ENCODE peak calls at places on chromosomes 1 and 21, in five cellular contexts. D, N, G, C and P are unnamed samples.
A peak's percentile ranks its signal among the peaks of the same experiment; 100 is the strongest.

GRCh38 chr1:6000444-6001288 is 8.4 kb upstream of the NPHP4 start:
- DNase-seq in G (no peak), C (no peak), N (no peak), D (peak; percentile 18), P (no peak)

GRCh38 chr1:24955779-24956365 is 25.8 kb upstream of the RUNX3 start:
- DNase-seq in N (no peak), G (no peak), D (no peak), C (no peak), P (no peak)

GRCh38 chr1:154837679-154838171 is 32.4 kb downstream of the KCNN3 start:
- DNase-seq in D (no peak), N (no peak), C (no peak), G (no peak), P (no peak)

GRCh38 chr1:203631349-203631748 is 4.7 kb downstream of the ATP2B4 start:
- DNase-seq in D (no peak), C (no peak), N (no peak), G (no peak), P (no peak)

GRCh38 chr1:158864595-158864994 is 33.4 kb downstream of the MNDA start:
- DNase-seq in N (no peak), G (no peak), D (no peak), C (no peak), P (no peak)

GRCh38 chr1:207803678-207804077 is 51.8 kb downstream of the CD46 start:
- DNase-seq in N (no peak), C (no peak), G (no peak), D (no peak), P (no peak)

GRCh38 chr1:32969556-32969955 is 4.9 kb upstream of the RNF19B start:
- DNase-seq in D (no peak), N (no peak), G (no peak), C (peak; percentile 49), P (no peak)

GRCh38 chr1:40239626-40240025 is 8.1 kb upstream of the TMCO2 start:
- DNase-seq in C (no peak), G (no peak), N (no peak), D (no peak), P (no peak)

GRCh38 chr1:36807262-36807661 is 227.1 kb downstream of the GRIK3 start:
- DNase-seq in C (no peak), G (no peak), N (no peak), D (no peak), P (no peak)

GRCh38 chr1:21261551-21262281 is 28.5 kb downstream of the ECE1 start:
- DNase-seq in C (peak; percentile 92), D (no peak), N (peak; percentile 20), G (no peak), P (no peak)

GRCh38 chr1:186374313-186375151 is 521 bp downstream of the TPR start:
- DNase-seq in D (peak; percentile 37), G (peak; percentile 4), C (peak; percentile 76), N (peak; percentile 5), P (no peak)

GRCh38 chr1:46394108-46394871 is at the start of gene FAAH:
- DNase-seq in G (no peak), D (peak; percentile 75), N (peak; percentile 51), C (peak; percentile 64), P (peak; percentile 70)

GRCh38 chr1:100152271-100152670 is 19.3 kb downstream of the TRMT13 start:
- DNase-seq in G (no peak), D (no peak), N (no peak), C (no peak), P (no peak)

GRCh38 chr1:162587347-162587746 is 25.8 kb downstream of the UAP1 start:
- DNase-seq in G (no peak), N (no peak), C (no peak), D (no peak), P (no peak)

GRCh38 chr1:184028854-184029623 is 8.5 kb downstream of the COLGALT2 start:
- DNase-seq in C (peak; percentile 31), N (no peak), G (no peak), D (no peak), P (no peak)

GRCh38 chr1:188128761-188129160 is 1300.0 kb downstream of the PLA2G4A start:
- DNase-seq in C (peak; percentile 27), G (no peak), D (no peak), N (no peak), P (no peak)

GRCh38 chr1:84415386-84415785 is 17.1 kb downstream of the DNASE2B start:
- DNase-seq in C (no peak), N (no peak), G (no peak), D (no peak), P (no peak)

GRCh38 chr1:40794915-40795715 is 11.5 kb downstream of the KCNQ4 start:
- DNase-seq in G (no peak), N (no peak), C (no peak), D (no peak), P (no peak)

DNA sequence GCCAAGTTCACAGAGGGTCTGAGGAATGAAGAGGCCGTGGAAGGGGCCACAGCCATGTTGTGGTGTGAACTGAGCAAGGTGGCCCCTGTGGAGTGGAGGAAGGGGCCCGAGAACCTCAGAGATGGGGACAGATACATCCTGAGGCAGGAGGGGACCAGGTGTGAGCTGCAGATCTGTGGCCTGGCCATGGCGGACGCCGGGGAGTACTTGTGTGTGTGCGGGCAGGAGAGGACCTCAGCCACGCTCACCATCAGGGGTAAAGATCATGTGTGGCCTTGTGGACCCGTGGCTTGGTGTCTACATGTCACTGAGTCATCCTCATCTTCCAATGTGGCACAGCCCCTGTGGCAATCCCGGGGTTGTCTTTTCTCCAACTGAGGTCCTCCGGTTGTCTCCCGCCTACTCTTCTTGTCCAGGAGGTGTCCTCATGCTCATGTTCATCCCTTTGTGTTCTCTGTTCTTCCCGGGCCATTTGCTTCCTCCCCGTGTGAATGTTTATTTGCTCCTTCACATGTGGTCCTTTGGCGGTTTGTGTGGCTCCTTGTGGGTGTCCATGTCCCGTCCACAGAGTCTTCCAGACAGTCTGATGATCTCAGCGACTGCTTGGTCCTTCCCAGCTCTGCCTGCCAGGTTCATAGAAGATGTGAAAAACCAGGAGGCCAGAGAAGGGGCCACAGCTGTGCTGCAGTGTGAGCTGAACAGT is 84.2 kb downstream of the OBSCN start:
- DNase-seq in G (no peak), D (no peak), C (no peak), N (no peak), P (peak; percentile 35)
- TF ChIP-seq CTCF in G (no peak), D (no peak), C (no peak), N (no peak), P (no peak)

DNA sequence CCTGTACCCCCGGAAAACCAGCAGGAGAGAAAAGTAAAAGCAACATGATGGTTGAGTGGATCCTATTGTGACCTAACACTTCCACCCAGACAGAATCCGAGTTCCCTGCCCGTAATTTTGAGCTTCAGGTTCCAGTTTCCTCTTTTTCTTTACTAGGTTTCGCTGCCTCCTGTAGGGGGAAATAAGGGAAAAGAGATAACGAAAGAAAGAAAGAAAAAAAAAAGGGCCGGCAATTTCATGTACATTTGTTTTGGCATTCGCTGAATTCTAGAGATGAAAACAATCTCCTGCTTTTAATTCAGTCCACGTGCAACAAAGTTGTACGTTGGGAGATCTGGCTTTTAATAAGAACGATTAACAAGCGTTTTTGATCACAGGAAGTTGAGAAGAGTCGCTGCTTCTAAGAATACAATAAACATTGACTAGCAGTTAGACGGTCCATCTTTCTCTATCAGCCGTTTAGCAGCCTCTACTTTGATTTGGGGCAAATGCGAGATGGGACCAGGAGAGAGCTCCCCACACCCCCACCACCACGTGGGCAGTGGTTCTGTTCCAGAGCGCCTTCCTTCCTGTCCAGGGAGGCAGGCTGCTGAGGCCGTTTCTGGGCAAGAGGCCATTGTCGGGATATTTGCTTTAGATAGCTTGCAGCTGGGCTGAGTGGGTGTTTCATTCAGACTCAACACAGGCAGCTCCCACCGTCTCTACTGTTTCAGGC is 155.9 kb upstream of the RUNX1 start:
- DNase-seq in G (no peak), C (no peak), D (no peak), N (peak; percentile 7), P (peak; percentile 56)
- TF ChIP-seq CTCF in G (no peak), C (no peak), D (no peak), N (no peak), P (no peak)

GRCh38 chr1:81254068-81254467 is 546.7 kb upstream of the ADGRL2 start:
- DNase-seq in G (no peak), C (no peak), N (no peak), D (no peak), P (no peak)

GRCh38 chr1:81252471-81253160 is 548.1 kb upstream of the ADGRL2 start:
- DNase-seq in C (no peak), G (no peak), D (no peak), N (no peak), P (no peak)

GRCh38 chr1:81259620-81260411 is 540.9 kb upstream of the ADGRL2 start:
- DNase-seq in C (no peak), N (no peak), G (no peak), D (no peak), P (no peak)

DNA sequence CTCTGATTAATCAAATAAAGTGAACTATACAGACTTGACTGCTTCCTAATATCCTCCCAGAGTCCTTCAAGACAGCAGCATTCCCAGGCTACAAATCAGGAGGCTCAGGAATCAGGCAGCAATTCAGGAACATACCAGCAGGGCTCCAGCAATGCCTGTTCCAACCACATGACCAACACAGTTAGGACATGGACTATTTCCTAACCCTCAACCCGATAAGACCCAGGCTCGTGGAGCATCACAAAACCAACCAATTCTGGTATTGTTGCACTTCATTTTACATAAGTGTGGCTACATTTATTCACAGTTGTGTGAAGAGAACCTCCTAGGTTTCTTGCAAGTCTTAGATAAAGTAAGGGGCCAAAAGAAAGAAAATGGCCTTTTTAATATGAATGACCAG is 546.2 kb upstream of the ADGRL2 start:
- DNase-seq in N (peak; percentile 28), G (no peak), D (no peak), C (peak; percentile 7), P (no peak)
- TF ChIP-seq CTCF in N (peak; percentile 54), G (no peak), D (peak; percentile 2), C (no peak), P (peak; percentile 20)

GRCh38 chr1:152448496-152448895 is 34.4 kb upstream of the CRNN start:
- DNase-seq in G (no peak), C (no peak), N (no peak), D (no peak), P (no peak)

GRCh38 chr1:152447484-152447883 is 33.4 kb upstream of the CRNN start:
- DNase-seq in G (no peak), C (no peak), D (no peak), N (no peak), P (no peak)

GRCh38 chr1:152448095-152448494 is 34.0 kb upstream of the CRNN start:
- DNase-seq in N (no peak), G (no peak), D (no peak), C (no peak), P (no peak)

GRCh38 chr1:152449661-152450060 is 35.6 kb upstream of the CRNN start:
- DNase-seq in D (no peak), N (no peak), G (no peak), C (no peak), P (no peak)

DNA sequence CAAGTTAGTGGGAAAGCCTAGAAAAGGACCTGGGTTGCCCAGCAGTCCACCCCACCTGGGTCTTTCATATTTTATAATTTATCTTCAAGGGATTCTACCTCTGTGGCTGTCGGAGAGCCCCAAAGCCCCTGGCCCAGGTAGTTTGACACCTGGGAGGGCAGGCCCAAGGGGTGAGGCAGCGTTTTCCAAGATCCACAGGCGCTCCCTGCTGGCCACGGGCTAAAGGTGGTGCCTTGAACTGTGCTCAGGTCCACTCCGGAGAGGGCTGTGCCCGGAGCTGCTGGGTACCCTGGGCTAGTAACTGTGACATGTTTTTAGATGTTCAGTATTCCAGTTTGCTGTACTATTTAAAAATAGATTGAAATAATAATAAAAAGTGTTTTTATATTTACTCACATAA is 37.2 kb upstream of the CRNN start:
- DNase-seq in G (no peak), N (peak; percentile 34), D (no peak), C (peak; percentile 38), P (no peak)
- TF ChIP-seq CTCF in G (no peak), N (peak; percentile 44), D (peak; percentile 33), C (no peak), P (no peak)